ENCODE peak calls at places on chromosome 5, in six cellular contexts. K, W, J, B, F and V are unnamed samples.

GRCh38 chr5:78362220-78362619 is 1.8 kb downstream of the SCAMP1 start:
- DNase-seq in K (no peak), W (no peak), J (no peak), B (no peak), F (no peak), V (no peak)

GRCh38 chr5:88281322-88281721 is 12.7 kb upstream of the TMEM161B start:
- DNase-seq in K (no peak), W (no peak), J (no peak), B (no peak), F (no peak), V (no peak)

GRCh38 chr5:36459191-36460135 is 146.9 kb upstream of the SLC1A3 start:
- DNase-seq in K (peak), W (peak), J (no peak), B (no peak), F (peak), V (peak)

GRCh38 chr5:6742081-6742758 is 29.0 kb downstream of the TENT4A start:
- DNase-seq in K (no peak), W (no peak), J (no peak), B (no peak), F (no peak), V (no peak)

GRCh38 chr5:126780165-126780827 is 3.4 kb downstream of the LMNB1 start:
- DNase-seq in K (no peak), W (peak), J (no peak), B (peak), F (no peak), V (peak)

GRCh38 chr5:140041492-140042421 is 1.3 kb downstream of the NRG2 start:
- DNase-seq in K (peak), W (no peak), J (peak), B (peak), F (no peak), V (no peak)

GRCh38 chr5:159444441-159445082 is 114.3 kb upstream of the IL12B start:
- DNase-seq in K (no peak), W (peak), J (no peak), B (peak), F (peak), V (no peak)

GRCh38 chr5:132055808-132056609 is 4.4 kb upstream of the IL3 start:
- DNase-seq in K (no peak), W (no peak), J (peak), B (no peak), F (no peak), V (no peak)

GRCh38 chr5:26482817-26483375 is 555.5 kb downstream of the CDH9 start:
- DNase-seq in K (no peak), W (peak), J (peak), B (no peak), F (peak), V (peak)

GRCh38 chr5:169302491-169303118 is 1.7 kb upstream of the SLIT3 start:
- DNase-seq in K (peak), W (peak), J (peak), B (peak), F (peak), V (peak)

GRCh38 chr5:159017787-159018186 is 81.9 kb downstream of the EBF1 start:
- DNase-seq in K (no peak), W (no peak), J (no peak), B (peak), F (no peak), V (peak)

GRCh38 chr5:179803651-179804598 is 2.7 kb downstream of the MGAT4B start:
- DNase-seq in K (no peak), W (peak), J (peak), B (peak), F (no peak), V (peak)

GRCh38 chr5:54758038-54758437 is 227.4 kb downstream of the ESM1 start:
- DNase-seq in K (no peak), W (no peak), J (no peak), B (peak), F (no peak), V (no peak)

GRCh38 chr5:76718381-76718832 is 2.5 kb downstream of the F2R start:
- DNase-seq in K (no peak), W (no peak), J (no peak), B (peak), F (no peak), V (no peak)

GRCh38 chr5:148387325-148387724 is 3.6 kb downstream of the FBXO38 start:
- DNase-seq in K (no peak), W (no peak), J (no peak), B (peak), F (no peak), V (no peak)

GRCh38 chr5:109479260-109479860 is 69.6 kb upstream of the PJA2 start:
- DNase-seq in K (no peak), W (peak), J (no peak), B (peak), F (no peak), V (no peak)

GRCh38 chr5:97929383-97929782 is 746.3 kb upstream of the RIOK2 start:
- DNase-seq in K (no peak), W (no peak), J (no peak), B (peak), F (no peak), V (no peak)

GRCh38 chr5:53017383-53017782 is 28.2 kb downstream of the ITGA2 start:
- DNase-seq in K (no peak), W (no peak), J (no peak), B (no peak), F (no peak), V (no peak)
- TF ChIP-seq CEBPB in K (no peak), W (no peak), J (no peak), B (no peak), F (no peak), V (no peak)

GRCh38 chr5:172455511-172456061 is 1.3 kb upstream of the SH3PXD2B start:
- DNase-seq in K (no peak), W (no peak), J (peak), B (peak), F (no peak), V (no peak)

GRCh38 chr5:172455087-172455381 is 709 bp upstream of the SH3PXD2B start:
- DNase-seq in K (no peak), W (no peak), J (no peak), B (no peak), F (no peak), V (no peak)

GRCh38 chr5:172453986-172454354 is 355 bp downstream of the SH3PXD2B start:
- DNase-seq in K (no peak), W (no peak), J (no peak), B (no peak), F (no peak), V (no peak)

GRCh38 chr5:172453206-172453985 is 929 bp downstream of the SH3PXD2B start:
- DNase-seq in K (no peak), W (peak), J (peak), B (peak), F (peak), V (no peak)

DNA sequence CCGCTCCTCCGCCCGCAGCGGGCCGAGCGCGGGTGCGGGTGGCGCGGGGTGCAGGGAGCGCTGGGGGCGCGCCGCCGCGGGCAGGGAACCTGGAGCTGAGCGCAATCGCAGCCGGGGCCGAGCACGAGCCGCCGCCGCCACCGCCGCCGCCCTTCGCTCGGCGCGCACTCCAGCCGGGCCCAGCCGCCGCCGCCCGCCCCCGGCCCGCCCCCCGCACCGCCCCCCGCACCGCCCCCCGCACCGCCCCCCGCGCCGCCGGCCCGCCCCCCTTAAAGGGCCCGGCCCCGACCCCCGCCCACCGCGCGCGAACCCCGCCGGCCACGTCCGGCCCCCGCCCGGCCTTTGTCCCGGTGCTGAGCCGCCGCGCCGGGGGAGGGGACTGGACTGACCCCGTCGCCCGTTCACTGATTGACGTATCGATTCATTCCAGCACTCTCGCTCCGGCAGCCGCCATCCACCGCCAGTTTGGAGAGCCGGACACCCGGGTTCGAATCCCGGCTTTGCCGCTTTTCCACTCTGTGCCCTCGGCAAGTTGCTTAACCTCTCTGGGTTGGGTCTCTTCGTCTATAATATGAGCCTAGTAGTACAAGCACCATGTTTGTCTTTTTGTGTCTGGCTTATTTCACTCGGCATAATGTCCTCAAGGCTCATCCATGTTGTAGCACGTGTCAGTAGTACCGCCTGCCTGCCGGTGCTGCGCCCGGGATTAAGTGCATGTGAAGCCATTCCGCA is at the start of gene SH3PXD2B:
- DNase-seq in K (no peak), W (peak), J (peak), B (no peak), F (no peak), V (peak)
- H2AFZ ChIP-seq in K (no peak), W (no peak), J (peak), B (peak), F (peak), V (peak)

GRCh38 chr5:165871279-165871678 is 2365.9 kb downstream of the MAT2B start:
- DNase-seq in K (no peak), W (no peak), J (no peak), B (no peak), F (no peak), V (no peak)
- TF ChIP-seq CEBPB in K (no peak), W (no peak), J (no peak), B (no peak), F (no peak), V (no peak)

DNA sequence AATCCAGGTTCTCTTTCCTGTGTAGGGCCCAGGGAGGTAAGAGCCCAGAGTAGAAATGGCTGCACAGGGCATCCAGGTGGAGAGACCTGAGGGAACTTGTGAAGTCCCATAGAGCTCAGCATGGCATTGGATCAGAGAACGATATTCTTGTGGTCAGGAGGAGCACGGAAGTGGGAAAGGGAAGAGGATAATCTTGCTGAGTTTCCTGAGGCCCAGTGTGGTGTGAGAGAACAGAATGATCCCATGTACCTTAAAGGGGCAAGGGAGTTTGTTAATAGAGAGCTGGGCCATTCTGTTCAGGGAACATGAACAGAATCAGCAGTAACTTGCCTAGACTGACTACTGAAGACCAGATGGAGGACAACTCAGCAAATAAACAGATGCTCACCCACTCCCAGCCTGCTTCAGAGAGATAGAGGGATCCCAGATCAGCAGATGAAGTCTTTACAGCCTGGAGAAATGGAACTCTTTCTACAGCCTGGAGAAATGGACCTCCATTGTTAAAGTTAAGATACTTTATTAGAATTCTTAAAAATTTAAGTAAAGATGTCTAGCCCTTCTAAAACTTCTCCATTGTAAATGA is 119.7 kb upstream of the ELL2 start:
- DNase-seq in K (no peak), W (no peak), J (no peak), B (peak), F (no peak), V (no peak)
- H2AFZ ChIP-seq in K (no peak), W (no peak), J (peak), B (peak), F (no peak), V (no peak)

DNA sequence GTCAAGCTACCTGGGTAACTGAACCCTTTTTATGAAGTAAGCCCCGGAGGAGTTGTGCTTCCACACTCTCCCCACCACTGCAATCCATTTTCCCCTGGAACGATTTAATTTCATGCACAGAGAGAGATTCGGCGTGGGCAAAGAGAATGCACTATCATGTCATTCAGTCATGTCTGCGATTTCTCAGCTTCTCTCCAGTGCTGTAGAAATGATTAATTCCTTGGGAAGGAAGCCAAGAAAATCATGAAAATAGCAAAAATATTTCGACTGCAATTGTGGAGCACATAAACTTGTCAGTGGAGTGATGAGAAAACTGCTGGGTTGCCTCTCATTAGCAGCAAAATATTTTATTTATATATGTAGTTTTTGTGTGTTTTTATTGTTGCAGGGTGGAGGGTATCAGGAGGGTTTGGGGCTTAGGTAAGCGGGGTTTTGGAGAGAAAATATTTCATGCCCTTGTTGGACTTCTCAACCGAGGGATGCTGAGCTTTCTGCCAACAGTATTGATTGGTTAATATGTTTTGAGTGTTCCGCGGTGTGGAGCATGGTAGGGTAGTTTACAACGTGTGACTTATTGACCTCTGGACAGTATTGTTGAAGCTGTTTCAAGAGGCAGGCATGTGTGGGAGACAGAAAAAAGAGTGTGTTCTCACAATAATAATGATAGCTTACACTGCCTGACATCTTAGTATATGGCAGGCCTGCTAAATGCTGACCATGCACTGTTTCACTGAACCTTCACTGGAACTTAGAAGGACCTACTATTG is 69.3 kb downstream of the SGCD start:
- DNase-seq in K (no peak), W (no peak), J (no peak), B (peak), F (no peak), V (no peak)
- TF ChIP-seq CEBPB in K (no peak), W (no peak), J (no peak), B (no peak), F (no peak), V (no peak)

DNA sequence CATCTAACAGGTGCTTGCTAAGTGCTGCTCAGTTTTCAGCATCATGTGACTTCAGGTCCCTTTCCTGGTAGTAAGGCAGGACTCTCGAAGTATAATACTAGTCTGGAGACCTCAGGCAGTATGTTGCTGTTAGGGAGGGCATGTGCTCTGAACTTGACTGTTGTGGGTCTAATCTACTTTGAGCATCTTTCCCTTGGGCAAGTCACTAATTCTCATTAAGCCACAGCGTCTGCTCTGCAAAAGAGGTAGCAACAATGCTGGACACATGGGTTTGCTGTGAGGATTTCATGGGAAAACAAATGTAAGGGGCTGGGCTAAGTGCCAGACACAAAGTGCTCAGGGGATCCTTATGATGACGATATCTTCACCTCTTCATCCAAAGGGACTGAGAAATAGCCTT is 216.4 kb downstream of the SGCD start:
- DNase-seq in K (no peak), W (no peak), J (no peak), B (no peak), F (no peak), V (no peak)
- H2AFZ ChIP-seq in K (no peak), W (no peak), J (no peak), B (no peak), F (no peak), V (no peak)

GRCh38 chr5:35436441-35437057 is 181.1 kb upstream of the SPEF2 start:
- DNase-seq in K (no peak), W (peak), J (no peak), B (peak), F (peak), V (peak)
- TF ChIP-seq CEBPB in K (no peak), W (no peak), J (no peak), B (no peak), F (no peak), V (no peak)

GRCh38 chr5:142479854-142480253 is 155.0 kb upstream of the SPRY4 start:
- DNase-seq in K (no peak), W (peak), J (no peak), B (no peak), F (no peak), V (no peak)
- H2AFZ ChIP-seq in K (no peak), W (no peak), J (no peak), B (no peak), F (no peak), V (no peak)

GRCh38 chr5:51392689-51393199 is 9.5 kb downstream of the ISL1 start:
- DNase-seq in K (no peak), W (no peak), J (no peak), B (no peak), F (no peak), V (no peak)
- TF ChIP-seq CEBPB in K (no peak), W (no peak), J (no peak), B (no peak), F (no peak), V (no peak)

GRCh38 chr5:149640350-149640999 is 59.2 kb downstream of the ARHGEF37 start:
- DNase-seq in K (no peak), W (no peak), J (no peak), B (no peak), F (no peak), V (no peak)
- H2AFZ ChIP-seq in K (peak), W (peak), J (peak), B (no peak), F (no peak), V (peak)